ENCODE peak calls at places on chromosomes 2 and 18, in seven cellular contexts. F is IMR-90; L is CD8-positive, alpha-beta T cell; O is H9; X is progenitor cell of endocrine pancreas; V is cardiac muscle cell; N is dorsolateral prefrontal cortex. G is an unnamed sample.
A peak's percentile ranks its signal among the peaks of the same experiment; 100 is the strongest.

GRCh38 chr2:190607014-190607597 is 41.8 kb upstream of the NAB1 start:
- DNase-seq in F (peak; percentile 83), L (no peak), O (no peak), X (no peak), V (peak; percentile 90), N (no peak), G (no peak)

GRCh38 chr18:52422985-52423601 is 83.1 kb downstream of the DCC start:
- DNase-seq in F (no peak), L (no peak), O (no peak), X (no peak), V (no peak), N (no peak), G (no peak)

GRCh38 chr2:163800889-163801498 is 65.2 kb upstream of the FIGN start:
- DNase-seq in F (peak; percentile 33), L (no peak), O (no peak), X (no peak), V (peak; percentile 21), N (no peak), G (peak; percentile 54)

GRCh38 chr2:119546446-119546765 is 2.2 kb downstream of the CFAP221 start:
- DNase-seq in F (no peak), L (no peak), O (no peak), X (no peak), V (peak; percentile 27), N (no peak), G (no peak)

GRCh38 chr2:26585100-26585499 is 56.1 kb downstream of the CIB4 start:
- DNase-seq in F (no peak), L (no peak), O (peak; percentile 20), X (no peak), V (no peak), N (no peak), G (no peak)

GRCh38 chr2:60496976-60497375 is 56.5 kb downstream of the BCL11A start:
- DNase-seq in F (no peak), L (no peak), O (no peak), X (no peak), V (no peak), N (no peak), G (no peak)

GRCh38 chr2:145984541-145984940 is 1464.6 kb upstream of the ZEB2 start:
- DNase-seq in F (peak; percentile 75), L (no peak), O (no peak), X (no peak), V (peak; percentile 85), N (no peak), G (no peak)

GRCh38 chr2:144215701-144216675 is 303.9 kb downstream of the ZEB2 start:
- DNase-seq in F (no peak), L (no peak), O (no peak), X (no peak), V (no peak), N (no peak), G (no peak)

GRCh38 chr2:233349005-233349998 is 5.0 kb upstream of the DGKD start:
- DNase-seq in F (peak; percentile 19), L (no peak), O (no peak), X (no peak), V (no peak), N (peak; percentile 73), G (no peak)

GRCh38 chr2:223760838-223761502 is 76.4 kb downstream of the AP1S3 start:
- DNase-seq in F (peak; percentile 89), L (peak; percentile 50), O (peak; percentile 47), X (no peak), V (peak; percentile 51), N (no peak), G (peak; percentile 89)

GRCh38 chr2:241982711-241983570 is 113.4 kb downstream of the RTP5 start:
- DNase-seq in F (no peak), L (no peak), O (peak; percentile 12), X (no peak), V (no peak), N (no peak), G (no peak)

GRCh38 chr2:235968616-235969324 is 199.4 kb downstream of the GBX2 start:
- DNase-seq in F (no peak), L (no peak), O (peak; percentile 19), X (no peak), V (no peak), N (no peak), G (no peak)

GRCh38 chr2:40240067-40240466 is 211.8 kb downstream of the SLC8A1 start:
- DNase-seq in F (peak; percentile 96), L (no peak), O (no peak), X (no peak), V (peak; percentile 90), N (peak; percentile 35), G (peak; percentile 90)

DNA sequence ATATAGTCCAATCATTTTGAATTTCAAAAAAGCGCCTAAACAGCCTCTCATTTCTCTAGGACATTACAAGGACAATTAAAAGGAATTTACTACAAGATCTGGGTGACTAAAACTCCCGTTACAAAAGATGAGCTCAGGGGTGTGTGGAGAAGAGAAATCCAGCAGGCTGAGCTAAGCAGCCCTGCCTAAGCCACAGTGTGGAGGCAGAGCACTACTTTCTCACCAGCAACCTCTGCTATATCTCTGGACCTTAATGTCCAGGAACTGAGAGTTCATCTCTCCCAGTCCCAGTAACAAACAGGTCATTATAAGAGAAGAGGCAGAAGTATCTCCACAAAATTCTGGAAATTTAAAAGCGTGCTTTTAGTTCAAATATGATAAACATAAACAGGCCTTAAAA is 18.9 kb upstream of the ANKRD62 start:
- DNase-seq in F (no peak), L (no peak), O (no peak), X (no peak), V (peak; percentile 32), N (no peak), G (no peak)
- TF ChIP-seq CTCF in F (no peak), L (no peak), O (no peak), X (no peak), V (peak; percentile 19), N (no peak), G (no peak)

GRCh38 chr2:227933891-227934290 is 62.5 kb downstream of the DAW1 start:
- DNase-seq in F (no peak), L (no peak), O (no peak), X (no peak), V (no peak), N (no peak), G (no peak)

GRCh38 chr2:227942021-227942420 is 70.6 kb downstream of the DAW1 start:
- DNase-seq in F (no peak), L (no peak), O (no peak), X (no peak), V (no peak), N (no peak), G (no peak)

DNA sequence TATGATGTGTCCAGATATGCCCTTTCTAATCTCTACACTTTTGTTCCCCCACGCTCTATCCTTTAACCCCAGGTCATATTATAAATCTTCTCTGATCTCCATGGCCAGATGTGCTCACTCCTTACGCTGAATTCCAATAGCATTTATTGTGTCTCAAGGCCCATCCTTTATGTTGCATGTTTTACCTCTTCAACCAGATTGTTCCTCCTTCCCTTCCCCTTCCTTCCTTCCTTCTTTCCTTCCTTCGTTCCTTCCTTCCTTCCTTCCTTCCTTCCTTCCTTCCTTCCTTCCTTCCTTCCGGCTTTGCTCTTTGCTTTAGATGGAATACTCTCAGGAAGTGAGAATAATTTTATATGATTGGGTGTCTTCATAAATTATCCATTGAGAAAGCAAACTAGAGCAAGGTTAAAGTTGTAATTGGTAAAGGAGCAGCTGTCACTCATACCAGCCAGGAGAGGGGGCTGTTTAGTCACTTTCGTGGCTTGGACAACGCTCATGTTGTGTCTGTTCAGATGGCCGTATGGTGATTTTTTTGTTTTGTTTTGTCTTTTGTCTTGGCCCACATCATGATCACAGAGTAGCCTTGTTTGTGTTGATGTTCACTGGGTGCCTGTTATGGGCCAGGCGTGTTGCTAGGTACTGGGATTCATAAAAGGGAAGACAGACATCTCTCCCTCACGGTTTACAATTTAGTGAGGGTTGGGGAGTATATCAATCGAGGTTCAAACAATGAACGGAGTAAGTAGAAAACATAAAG is 68.0 kb downstream of the DAW1 start:
- DNase-seq in F (peak; percentile 15), L (no peak), O (peak; percentile 64), X (no peak), V (peak; percentile 72), N (peak; percentile 16), G (peak; percentile 27)
- TF ChIP-seq CTCF in F (peak; percentile 25), L (no peak), O (peak; percentile 85), X (peak; percentile 66), V (peak; percentile 62), N (peak; percentile 71), G (peak; percentile 74)

GRCh38 chr18:7592305-7593071 is 25.4 kb downstream of the PTPRM start:
- DNase-seq in F (no peak), L (no peak), O (peak; percentile 60), X (no peak), V (no peak), N (no peak), G (no peak)
- TF ChIP-seq CTCF in F (no peak), L (no peak), O (peak; percentile 63), X (peak; percentile 51), V (no peak), N (no peak), G (peak; percentile 33)

GRCh38 chr2:64311948-64312621 is 141.9 kb upstream of the LGALSL start:
- DNase-seq in F (peak; percentile 78), L (no peak), O (peak; percentile 54), X (no peak), V (peak; percentile 97), N (peak; percentile 85), G (peak; percentile 81)
- TF ChIP-seq CTCF in F (peak; percentile 51), L (no peak), O (peak; percentile 38), X (peak; percentile 42), V (peak; percentile 61), N (peak; percentile 61), G (peak; percentile 76)

GRCh38 chr2:106886916-106887758 is 1.2 kb upstream of the ST6GAL2 start:
- DNase-seq in F (no peak), L (no peak), O (peak; percentile 78), X (peak; percentile 62), V (peak; percentile 28), N (peak; percentile 49), G (no peak)
- TF ChIP-seq CTCF in F (no peak), L (no peak), O (no peak), X (no peak), V (no peak), N (no peak), G (peak; percentile 6)